ENCODE peak calls at places on chromosomes 5 and 9, in five cellular contexts. S is CD4-positive, alpha-beta memory T cell; K is WTC11; Z is CD8-positive, alpha-beta T cell; Q is activated T-cell treated with anti-CD3 and anti-CD28 coated beads for 48 hours. L is an unnamed sample.

GRCh38 chr9:109418827-109419226 is 79.3 kb downstream of the PTPN3 start:
- DNase-seq in S (no peak), Z (no peak), Q (no peak), K (no peak), L (peak; percentile 20)

GRCh38 chr5:177311361-177311722 is 356 bp downstream of the MXD3 start:
- DNase-seq in Q (no peak), S (no peak), Z (no peak), K (no peak), L (no peak)

GRCh38 chr5:43110606-43111170 is 10.0 kb upstream of the ZNF131 start:
- DNase-seq in Z (no peak), K (peak; percentile 54), Q (no peak), S (peak; percentile 26), L (peak; percentile 25)

GRCh38 chr5:80736730-80737129 is 81.9 kb upstream of the DHFR start:
- DNase-seq in S (no peak), K (no peak), Q (no peak), Z (no peak), L (no peak)

GRCh38 chr5:132277971-132278964 is 15.9 kb upstream of the SLC22A4 start:
- DNase-seq in S (no peak), K (peak; percentile 42), Q (no peak), Z (no peak), L (no peak)

GRCh38 chr5:81749186-81749561 is 1.7 kb downstream of the SSBP2 start:
- DNase-seq in Z (no peak), Q (no peak), S (no peak), K (no peak), L (no peak)

GRCh38 chr9:114303977-114304376 is 18.9 kb upstream of the ORM1 start:
- DNase-seq in S (no peak), K (peak; percentile 5), Z (no peak), Q (no peak), L (no peak)

GRCh38 chr5:76535577-76535976 is 87.6 kb downstream of the F2RL2 start:
- DNase-seq in Q (no peak), K (no peak), Z (no peak), S (no peak), L (no peak)

GRCh38 chr5:137470111-137470920 is 28.8 kb downstream of the SPOCK1 start:
- DNase-seq in Z (no peak), S (no peak), Q (no peak), K (no peak), L (no peak)

GRCh38 chr5:105940181-105940580 is 1730.6 kb downstream of the EFNA5 start:
- DNase-seq in Z (no peak), K (no peak), Q (no peak), S (no peak), L (no peak)

GRCh38 chr9:36136277-36136893 is at the start of gene GLIPR2:
- DNase-seq in S (peak; percentile 79), Q (peak; percentile 77), K (peak; percentile 60), Z (peak; percentile 68), L (peak; percentile 80)

GRCh38 chr5:72244862-72245371 is 75.1 kb downstream of the MRPS27 start:
- DNase-seq in Z (no peak), Q (no peak), S (no peak), K (peak; percentile 21), L (no peak)

GRCh38 chr9:37437616-37438015 is 15.1 kb downstream of the GRHPR start:
- DNase-seq in K (no peak), Q (no peak), Z (no peak), S (no peak), L (no peak)

L was measured in T-helper 1 cell.